ENCODE peak calls at places on chromosome 20, in six cellular contexts. G is hepatocyte, M is A549, P is fibroblast of the aortic adventitia, Z is body of pancreas, W is choroid plexus epithelial cell. H is an unnamed sample.

GRCh38 chr20:54020868-54021267 is 49.5 kb downstream of the BCAS1 start:
- DNase-seq in G (no peak), M (no peak), P (no peak), Z (no peak), W (no peak), H (no peak)

GRCh38 chr20:32087117-32087516 is 22.4 kb upstream of the TM9SF4 start:
- DNase-seq in G (no peak), M (no peak), P (no peak), Z (no peak), W (no peak), H (no peak)

GRCh38 chr20:51021067-51022025 is 1.6 kb downstream of the KCNG1 start:
- DNase-seq in G (no peak), M (no peak), P (peak), Z (no peak), W (peak), H (no peak)

GRCh38 chr20:4563534-4563933 is 158.2 kb upstream of the PRND start:
- DNase-seq in G (peak), M (no peak), P (peak), Z (no peak), W (peak), H (peak)

GRCh38 chr20:13199279-13199678 is 21.8 kb upstream of the ISM1 start:
- DNase-seq in G (no peak), M (no peak), P (no peak), Z (no peak), W (no peak), H (no peak)

GRCh38 chr20:47665221-47665991 is 119.9 kb downstream of the SULF2 start:
- DNase-seq in G (no peak), M (no peak), P (no peak), Z (no peak), W (no peak), H (no peak)

GRCh38 chr20:39885975-39886649 is 802.9 kb downstream of the MAFB start:
- DNase-seq in G (peak), M (no peak), P (peak), Z (peak), W (peak), H (peak)

GRCh38 chr20:973785-974194 is 28.3 kb downstream of the RSPO4 start:
- DNase-seq in G (peak), M (peak), P (peak), Z (no peak), W (peak), H (peak)

GRCh38 chr20:44809380-44810060 is 826 bp downstream of the RIMS4 start:
- DNase-seq in G (no peak), M (no peak), P (no peak), Z (no peak), W (no peak), H (no peak)

GRCh38 chr20:39911497-39911896 is 777.5 kb downstream of the MAFB start:
- DNase-seq in G (no peak), M (no peak), P (no peak), Z (no peak), W (no peak), H (no peak)

GRCh38 chr20:31918471-31919105 is 33.3 kb downstream of the PDRG1 start:
- DNase-seq in G (peak), M (no peak), P (no peak), Z (no peak), W (no peak), H (no peak)

GRCh38 chr20:59149678-59150504 is 13.7 kb upstream of the ZNF831 start:
- DNase-seq in G (peak), M (no peak), P (no peak), Z (no peak), W (no peak), H (no peak)

GRCh38 chr20:64116541-64117423 is 9.4 kb upstream of the NPBWR2 start:
- DNase-seq in G (no peak), M (no peak), P (no peak), Z (no peak), W (no peak), H (no peak)

GRCh38 chr20:63778034-63778752 is 38.6 kb downstream of the SLC2A4RG start:
- DNase-seq in G (no peak), M (no peak), P (no peak), Z (no peak), W (peak), H (no peak)

GRCh38 chr20:326645-327031 is 1.3 kb downstream of the SOX12 start:
- DNase-seq in G (peak), M (peak), P (no peak), Z (peak), W (peak), H (peak)

GRCh38 chr20:9838378-9839295 is at the start of gene PAK5:
- DNase-seq in G (peak), M (peak), P (peak), Z (peak), W (peak), H (peak)

GRCh38 chr20:22584922-22585785 is 782 bp upstream of the FOXA2 start:
- DNase-seq in G (peak), M (peak), P (no peak), Z (peak), W (no peak), H (no peak)

GRCh38 chr20:47350181-47350550 is 6.3 kb downstream of the ZMYND8 start:
- DNase-seq in G (no peak), M (no peak), P (no peak), Z (no peak), W (no peak), H (no peak)

GRCh38 chr20:42366626-42367025 is 748.4 kb upstream of the CHD6 start:
- DNase-seq in G (no peak), M (no peak), P (no peak), Z (no peak), W (no peak), H (no peak)

GRCh38 chr20:63433756-63434531 is 38.5 kb downstream of the KCNQ2 start:
- DNase-seq in G (no peak), M (no peak), P (no peak), Z (no peak), W (no peak), H (no peak)

GRCh38 chr20:1478566-1478965 is 11.9 kb upstream of the NSFL1C start:
- DNase-seq in G (no peak), M (peak), P (peak), Z (no peak), W (peak), H (peak)

GRCh38 chr20:37898301-37899104 is 4.4 kb upstream of the VSTM2L start:
- DNase-seq in G (no peak), M (no peak), P (peak), Z (peak), W (no peak), H (no peak)

GRCh38 chr20:37893566-37894241 is 9.2 kb upstream of the VSTM2L start:
- DNase-seq in G (no peak), M (no peak), P (no peak), Z (no peak), W (no peak), H (no peak)

GRCh38 chr20:37894454-37894853 is 8.5 kb upstream of the VSTM2L start:
- DNase-seq in G (no peak), M (no peak), P (no peak), Z (no peak), W (no peak), H (no peak)

GRCh38 chr20:37899105-37900045 is 3.6 kb upstream of the VSTM2L start:
- DNase-seq in G (no peak), M (no peak), P (no peak), Z (no peak), W (no peak), H (no peak)

GRCh38 chr20:37897008-37897548 is 5.8 kb upstream of the VSTM2L start:
- DNase-seq in G (no peak), M (no peak), P (peak), Z (peak), W (peak), H (no peak)
- TF ChIP-seq CTCF in G (peak), M (no peak), P (peak), Z (no peak), W (peak), H (peak)

GRCh38 chr20:24784607-24785006 is 164.5 kb upstream of the CST7 start:
- DNase-seq in G (no peak), M (no peak), P (no peak), Z (no peak), W (no peak), H (no peak)
- H3K4me3 ChIP-seq in G (no peak), M (no peak), P (no peak), Z (no peak), W (no peak), H (no peak)

DNA sequence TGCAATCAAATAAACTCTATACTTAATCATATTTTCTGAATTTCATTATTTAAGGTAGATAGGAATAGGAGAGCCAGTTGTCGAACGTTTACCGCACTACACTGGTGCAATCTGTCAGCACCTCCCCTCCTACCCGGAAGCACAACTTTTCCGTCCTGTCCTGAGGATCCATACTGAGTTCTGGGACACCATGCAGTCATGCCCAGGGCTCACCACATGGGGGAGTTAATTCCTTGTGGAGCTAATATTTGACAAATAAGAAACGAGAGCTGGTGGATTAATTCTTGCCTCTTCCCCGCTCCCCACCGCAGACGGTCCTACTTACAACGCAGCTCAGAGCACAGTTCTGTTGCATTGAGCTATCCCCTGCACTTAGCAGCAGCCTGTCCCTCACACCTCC is 107.7 kb upstream of the RALGAPA2 start:
- DNase-seq in G (no peak), M (peak), P (no peak), Z (peak), W (peak), H (no peak)
- TF ChIP-seq CTCF in G (peak), M (no peak), P (peak), Z (peak), W (peak), H (peak)

DNA sequence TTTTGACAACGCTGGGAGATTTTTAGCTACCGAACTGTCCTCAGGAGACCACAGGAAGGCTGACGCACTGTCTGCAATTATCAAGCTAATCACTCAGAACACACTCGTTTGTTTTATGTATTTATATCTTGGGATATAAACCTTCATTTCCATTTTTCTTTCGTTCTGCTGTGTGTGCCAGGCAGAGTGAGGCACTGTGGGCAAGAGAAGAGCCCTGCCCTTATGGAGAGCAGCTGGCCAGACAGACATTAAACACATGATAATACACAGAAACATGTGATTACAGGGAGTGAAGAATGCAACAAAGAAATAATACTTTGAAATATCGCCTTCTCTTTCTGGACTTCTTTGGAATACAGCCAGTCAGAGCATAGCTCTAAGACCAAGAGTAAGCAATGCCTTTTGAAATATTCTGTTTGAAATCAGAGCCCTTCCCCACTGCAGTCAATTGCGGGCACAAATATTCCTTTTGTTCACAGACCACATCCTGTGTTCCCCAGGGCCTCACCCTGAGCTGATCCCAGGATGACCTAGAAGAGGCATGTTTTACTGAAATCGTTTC is 96.8 kb downstream of the ANKRD60 start:
- DNase-seq in G (no peak), M (no peak), P (peak), Z (no peak), W (peak), H (peak)
- H3K4me3 ChIP-seq in G (no peak), M (no peak), P (no peak), Z (no peak), W (peak), H (peak)